ENCODE peak calls at places on chromosomes 1 and 21, in five cellular contexts. R, X, Y, Q and H are unnamed samples.

GRCh38 chr1:147171399-147172167 is 687 bp downstream of the PRKAB2 start:
- DNase-seq in R (peak), X (peak), Y (no peak), Q (peak), H (no peak)

GRCh38 chr1:60130703-60131102 is 57.1 kb upstream of the C1orf87 start:
- DNase-seq in R (peak), X (no peak), Y (peak), Q (no peak), H (no peak)

GRCh38 chr1:41432481-41433280 is 51.8 kb downstream of the EDN2 start:
- DNase-seq in R (peak), X (peak), Y (peak), Q (peak), H (peak)

GRCh38 chr1:183956559-183957188 is 80.9 kb downstream of the COLGALT2 start:
- DNase-seq in R (peak), X (peak), Y (peak), Q (peak), H (peak)

GRCh38 chr1:46244656-46245371 is 2.7 kb upstream of the RAD54L start:
- DNase-seq in R (peak), X (peak), Y (peak), Q (peak), H (no peak)

GRCh38 chr1:63663873-63664272 is 70.7 kb downstream of the PGM1 start:
- DNase-seq in R (peak), X (no peak), Y (no peak), Q (no peak), H (no peak)

GRCh38 chr1:237007147-237007881 is 3.1 kb upstream of the MT1HL1 start:
- DNase-seq in R (no peak), X (no peak), Y (no peak), Q (no peak), H (no peak)

GRCh38 chr1:63276625-63277024 is 45.7 kb upstream of the FOXD3 start:
- DNase-seq in R (no peak), X (no peak), Y (no peak), Q (no peak), H (no peak)

GRCh38 chr1:90925928-90926869 is 95.6 kb downstream of the ZNF644 start:
- DNase-seq in R (no peak), X (peak), Y (peak), Q (no peak), H (peak)

GRCh38 chr21:45528028-45528705 is 14.1 kb downstream of the SLC19A1 start:
- DNase-seq in R (no peak), X (no peak), Y (no peak), Q (no peak), H (no peak)

GRCh38 chr1:25927541-25928265 is 21.5 kb upstream of the STMN1 start:
- DNase-seq in R (no peak), X (peak), Y (peak), Q (peak), H (no peak)

GRCh38 chr1:18458751-18459133 is 22.0 kb upstream of the KLHDC7A start:
- DNase-seq in R (no peak), X (no peak), Y (no peak), Q (no peak), H (no peak)

GRCh38 chr1:36836196-36836883 is 198.0 kb downstream of the GRIK3 start:
- DNase-seq in R (no peak), X (no peak), Y (no peak), Q (no peak), H (no peak)

GRCh38 chr1:171139890-171140289 is 45.2 kb upstream of the FMO2 start:
- DNase-seq in R (no peak), X (no peak), Y (no peak), Q (no peak), H (no peak)

GRCh38 chr1:210776722-210777121 is 357.2 kb downstream of the KCNH1 start:
- DNase-seq in R (no peak), X (no peak), Y (no peak), Q (no peak), H (no peak)

GRCh38 chr1:67590329-67590728 is 94.7 kb upstream of the GADD45A start:
- DNase-seq in R (no peak), X (peak), Y (peak), Q (peak), H (peak)

GRCh38 chr1:202807367-202807925 is 775 bp downstream of the KDM5B start:
- DNase-seq in R (no peak), X (peak), Y (peak), Q (no peak), H (no peak)

GRCh38 chr1:41485605-41486004 is 1.1 kb upstream of the EDN2 start:
- DNase-seq in R (peak), X (peak), Y (peak), Q (peak), H (peak)

GRCh38 chr1:38375035-38375434 is 328.4 kb upstream of the POU3F1 start:
- DNase-seq in R (no peak), X (no peak), Y (no peak), Q (no peak), H (no peak)

GRCh38 chr1:242546849-242547724 is 22.6 kb upstream of the PLD5 start:
- DNase-seq in R (peak), X (no peak), Y (no peak), Q (no peak), H (no peak)

GRCh38 chr1:36540056-36540455 is 57.3 kb upstream of the CSF3R start:
- DNase-seq in R (no peak), X (no peak), Y (no peak), Q (no peak), H (no peak)

GRCh38 chr1:109432336-109432735 is 6.1 kb upstream of the PSMA5 start:
- DNase-seq in R (no peak), X (no peak), Y (no peak), Q (no peak), H (peak)

GRCh38 chr1:180247061-180247460 is 17.0 kb downstream of the LHX4 start:
- DNase-seq in R (peak), X (no peak), Y (no peak), Q (no peak), H (no peak)

GRCh38 chr1:233993651-233994050 is 89.2 kb downstream of the SLC35F3 start:
- DNase-seq in R (peak), X (no peak), Y (no peak), Q (no peak), H (no peak)

GRCh38 chr21:42847051-42847707 is 32.2 kb downstream of the WDR4 start:
- DNase-seq in R (no peak), X (no peak), Y (no peak), Q (no peak), H (no peak)

GRCh38 chr21:43025636-43026180 is 49.9 kb downstream of the CBS start:
- DNase-seq in R (no peak), X (no peak), Y (peak), Q (no peak), H (peak)

GRCh38 chr1:182786223-182787001 is 3.2 kb upstream of the NPL start:
- DNase-seq in R (peak), X (peak), Y (peak), Q (peak), H (peak)

GRCh38 chr1:181676269-181676668 is 193.0 kb downstream of the CACNA1E start:
- DNase-seq in R (peak), X (peak), Y (no peak), Q (no peak), H (no peak)

GRCh38 chr1:74420497-74420896 is 91.9 kb downstream of the LRRC53 start:
- DNase-seq in R (no peak), X (no peak), Y (no peak), Q (no peak), H (no peak)

GRCh38 chr1:182484531-182485257 is 34.7 kb downstream of the RGSL1 start:
- DNase-seq in R (peak), X (peak), Y (no peak), Q (no peak), H (no peak)

GRCh38 chr1:221962385-221962784 is 220.5 kb upstream of the DUSP10 start:
- DNase-seq in R (no peak), X (no peak), Y (no peak), Q (no peak), H (no peak)

GRCh38 chr1:23485002-23485332 is 988 bp upstream of the ASAP3 start:
- DNase-seq in R (no peak), X (no peak), Y (no peak), Q (no peak), H (no peak)

GRCh38 chr1:72037745-72038343 is 244.5 kb downstream of the NEGR1 start:
- DNase-seq in R (peak), X (peak), Y (peak), Q (peak), H (no peak)

GRCh38 chr1:184684285-184685077 is 70.2 kb downstream of the EDEM3 start:
- DNase-seq in R (no peak), X (no peak), Y (no peak), Q (no peak), H (no peak)

GRCh38 chr1:41917835-41918449 is 780 bp downstream of the HIVEP3 start:
- DNase-seq in R (peak), X (no peak), Y (peak), Q (peak), H (no peak)

GRCh38 chr1:187433598-187433997 is 604.8 kb downstream of the PLA2G4A start:
- DNase-seq in R (no peak), X (no peak), Y (no peak), Q (no peak), H (no peak)

GRCh38 chr1:185439727-185440415 is 122.8 kb upstream of the IVNS1ABP start:
- DNase-seq in R (peak), X (peak), Y (peak), Q (peak), H (no peak)

GRCh38 chr1:59671953-59672305 is 142.8 kb upstream of the HOOK1 start:
- DNase-seq in R (no peak), X (no peak), Y (no peak), Q (no peak), H (no peak)

GRCh38 chr1:59013276-59013927 is 229.6 kb upstream of the JUN start:
- DNase-seq in R (no peak), X (no peak), Y (peak), Q (peak), H (no peak)

DNA sequence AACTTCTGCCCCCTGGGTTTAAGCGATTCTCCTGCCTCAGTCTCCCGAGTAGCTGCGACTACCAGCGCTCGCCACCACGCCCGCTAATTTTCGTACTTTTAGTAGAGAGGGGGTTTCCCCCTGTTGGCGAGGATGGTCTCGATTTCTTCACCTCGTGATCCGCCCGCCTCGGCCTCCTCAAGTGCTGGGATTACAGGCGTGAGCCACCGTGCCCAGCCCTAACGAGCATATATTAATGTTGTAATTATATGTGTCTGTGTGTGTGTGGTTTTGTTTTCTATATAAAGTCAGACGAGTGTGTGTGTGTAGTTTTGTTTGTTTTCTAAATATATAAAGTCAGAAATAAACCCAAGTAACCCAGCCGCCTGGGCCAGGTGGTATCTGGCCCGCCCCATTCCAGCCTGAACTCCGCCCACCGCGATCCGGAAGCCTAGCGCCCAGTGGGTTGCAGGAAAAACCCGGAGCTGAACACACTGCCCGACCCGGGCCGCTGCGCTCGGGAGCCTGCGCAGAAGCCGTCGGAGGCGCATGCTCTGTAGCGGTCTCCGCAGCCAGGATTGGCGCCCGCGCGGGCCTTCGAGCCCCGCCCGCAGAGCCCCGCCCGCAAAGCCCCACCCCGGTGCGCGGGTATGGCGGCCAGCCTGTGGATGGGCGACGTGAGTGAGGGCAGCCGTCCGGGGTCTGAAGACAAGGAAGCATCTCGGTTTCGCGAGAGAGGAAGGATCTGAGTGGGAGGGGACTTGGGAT is at the start of gene TRNAU1AP:
- DNase-seq in R (peak), X (peak), Y (peak), Q (peak), H (peak)
- TF ChIP-seq CTCF in R (no peak), X (no peak), Y (no peak), Q (no peak), H (no peak)

GRCh38 chr1:119291611-119292206 is 76.9 kb upstream of the HAO2 start:
- DNase-seq in R (no peak), X (no peak), Y (no peak), Q (no peak), H (no peak)

GRCh38 chr1:119288751-119289150 is 79.8 kb upstream of the HAO2 start:
- DNase-seq in R (no peak), X (no peak), Y (peak), Q (no peak), H (no peak)

GRCh38 chr1:119293777-119294176 is 74.8 kb upstream of the HAO2 start:
- DNase-seq in R (no peak), X (no peak), Y (no peak), Q (no peak), H (no peak)

GRCh38 chr1:119286587-119287181 is 81.9 kb upstream of the HAO2 start:
- DNase-seq in R (peak), X (peak), Y (peak), Q (peak), H (no peak)

GRCh38 chr1:119290297-119290696 is 78.3 kb upstream of the HAO2 start:
- DNase-seq in R (no peak), X (no peak), Y (no peak), Q (no peak), H (no peak)
- H3K4me3 ChIP-seq in R (no peak), X (no peak), Y (no peak), Q (no peak), H (no peak)

GRCh38 chr1:161171191-161171590 is 5.0 kb downstream of the PPOX start:
- DNase-seq in R (no peak), X (no peak), Y (no peak), Q (no peak), H (no peak)
- TF ChIP-seq CTCF in R (peak), X (peak), Y (peak), Q (no peak), H (no peak)

GRCh38 chr1:155256101-155256852 is 994 bp upstream of the ENTREP3 start:
- DNase-seq in R (no peak), X (no peak), Y (no peak), Q (no peak), H (no peak)
- H3K4me3 ChIP-seq in R (peak), X (peak), Y (peak), Q (no peak), H (peak)

GRCh38 chr1:206882555-206882954 is 14.7 kb upstream of the IL24 start:
- DNase-seq in R (no peak), X (no peak), Y (no peak), Q (no peak), H (no peak)
- TF ChIP-seq CTCF in R (peak), X (peak), Y (peak), Q (no peak), H (no peak)

GRCh38 chr21:39447264-39447663 is 1.7 kb upstream of the LCA5L start:
- DNase-seq in R (no peak), X (no peak), Y (no peak), Q (no peak), H (no peak)

GRCh38 chr21:39451332-39452206 is at the start of gene SH3BGR:
- DNase-seq in R (peak), X (peak), Y (peak), Q (no peak), H (no peak)

GRCh38 chr21:39441502-39442475 is 3.8 kb downstream of the LCA5L start:
- DNase-seq in R (peak), X (peak), Y (peak), Q (peak), H (peak)

GRCh38 chr21:39444406-39445145 is 1.0 kb downstream of the LCA5L start:
- DNase-seq in R (peak), X (peak), Y (peak), Q (peak), H (no peak)

DNA sequence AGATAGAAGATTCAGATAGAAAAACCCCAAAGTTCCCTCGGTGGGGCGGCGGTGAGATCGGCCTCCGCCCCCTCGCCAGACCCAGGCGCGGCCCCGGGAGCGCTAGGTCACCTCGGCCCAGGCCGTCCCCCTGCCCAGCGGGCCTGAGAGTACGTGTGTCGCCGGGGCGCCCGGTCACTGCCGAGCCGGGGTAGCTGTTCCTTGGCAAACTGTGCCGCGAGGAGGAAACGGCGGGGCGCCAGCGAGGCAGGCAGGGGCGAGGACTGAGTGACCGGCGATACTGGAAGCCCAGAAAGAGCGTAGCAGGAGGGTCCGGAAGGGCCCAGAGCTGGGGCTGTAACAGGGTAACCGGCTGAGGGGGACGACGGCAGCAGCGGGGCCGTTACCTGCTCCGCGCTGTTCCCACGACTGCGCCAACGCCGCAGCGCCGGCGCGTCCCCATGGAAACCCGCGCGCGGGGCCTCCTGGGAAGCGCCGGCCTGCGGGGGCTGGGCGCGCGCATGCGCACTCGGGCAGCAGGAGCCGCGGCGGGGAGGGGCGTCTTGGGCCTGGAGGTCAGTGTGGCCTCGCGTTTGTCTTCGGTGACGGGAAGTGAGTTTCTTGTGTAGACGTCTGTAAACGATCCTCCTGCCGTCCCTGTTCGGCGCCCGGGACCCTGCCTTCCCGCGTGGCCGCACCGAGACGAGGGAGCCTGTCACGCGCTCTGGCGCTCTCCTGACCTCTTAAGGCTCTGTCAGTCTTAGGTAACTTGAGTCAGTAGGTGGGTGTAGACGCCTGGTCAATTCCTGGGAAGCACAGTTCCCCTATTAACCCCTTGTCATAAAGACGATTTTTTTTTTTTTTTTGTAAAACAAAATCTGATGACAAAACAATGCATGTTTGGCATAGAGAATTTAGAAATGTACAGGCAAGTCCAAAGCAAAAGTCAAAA is at the start of gene LCA5L:
- DNase-seq in R (peak), X (peak), Y (peak), Q (peak), H (peak)
- H3K4me3 ChIP-seq in R (peak), X (peak), Y (peak), Q (peak), H (peak)

GRCh38 chr1:9825101-9826074 is 1.6 kb upstream of the CLSTN1 start:
- DNase-seq in R (peak), X (peak), Y (peak), Q (peak), H (no peak)
- TF ChIP-seq CTCF in R (no peak), X (no peak), Y (no peak), Q (no peak), H (no peak)

GRCh38 chr1:156106624-156107488 is 7.7 kb upstream of the LMNA start:
- DNase-seq in R (peak), X (peak), Y (peak), Q (no peak), H (no peak)
- H3K4me3 ChIP-seq in R (peak), X (no peak), Y (no peak), Q (no peak), H (peak)

GRCh38 chr1:43880604-43881003 is 53.0 kb upstream of the ARTN start:
- DNase-seq in R (no peak), X (no peak), Y (no peak), Q (no peak), H (no peak)

GRCh38 chr1:43882763-43883162 is 50.8 kb upstream of the ARTN start:
- DNase-seq in R (no peak), X (no peak), Y (no peak), Q (no peak), H (no peak)

GRCh38 chr1:43879996-43880395 is 53.6 kb upstream of the ARTN start:
- DNase-seq in R (no peak), X (no peak), Y (no peak), Q (no peak), H (no peak)

GRCh38 chr1:43883321-43883720 is 50.3 kb upstream of the ARTN start:
- DNase-seq in R (no peak), X (no peak), Y (no peak), Q (no peak), H (no peak)

DNA sequence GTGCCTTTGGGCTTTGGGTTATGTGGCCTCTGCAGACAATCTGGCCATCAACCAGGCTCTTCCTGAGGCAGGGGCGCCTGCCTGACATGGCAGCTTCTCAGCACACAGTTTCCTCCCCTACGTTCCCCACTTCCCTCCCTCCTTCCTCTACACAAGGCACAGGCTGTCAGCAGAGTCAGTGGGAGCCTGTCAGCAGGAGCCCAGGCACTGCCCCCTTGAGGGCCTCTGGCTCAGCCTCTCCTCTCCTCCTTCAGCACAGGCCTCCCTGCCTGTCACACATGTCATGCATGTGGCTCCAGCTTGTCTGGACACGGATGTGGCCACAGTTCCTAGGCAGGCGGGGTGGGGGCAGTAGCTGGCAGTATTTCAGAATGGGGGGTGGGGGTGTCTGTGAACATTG is 52.2 kb upstream of the ARTN start:
- DNase-seq in R (no peak), X (peak), Y (no peak), Q (no peak), H (no peak)
- TF ChIP-seq CTCF in R (no peak), X (no peak), Y (no peak), Q (no peak), H (no peak)